ENCODE peak calls at places on chromosomes 4 and X, in five cellular contexts. B, V, E, T and U are unnamed samples.

GRCh38 chrX:1202251-1202650 is 10.2 kb downstream of the CRLF2 start:
- DNase-seq in B (no peak), V (no peak), E (no peak), T (no peak), U (no peak)

GRCh38 chr4:139866270-139866962 is 200.8 kb downstream of the MGST2 start:
- DNase-seq in B (no peak), V (no peak), E (no peak), T (no peak), U (no peak)

GRCh38 chr4:149047368-149047767 is 605.2 kb upstream of the NR3C2 start:
- DNase-seq in B (no peak), V (no peak), E (peak), T (no peak), U (no peak)

GRCh38 chr4:177442623-177443155 is 452 bp upstream of the AGA start:
- DNase-seq in B (peak), V (peak), E (no peak), T (no peak), U (no peak)

GRCh38 chr4:186074189-186074588 is 5.2 kb downstream of the TLR3 start:
- DNase-seq in B (no peak), V (no peak), E (no peak), T (no peak), U (no peak)

GRCh38 chr4:110049951-110050925 is 137.6 kb downstream of the EGF start:
- DNase-seq in B (peak), V (peak), E (peak), T (peak), U (peak)

GRCh38 chr4:52949336-52949735 is 87.2 kb downstream of the RASL11B start:
- DNase-seq in B (no peak), V (no peak), E (no peak), T (no peak), U (no peak)

GRCh38 chr4:22483551-22483981 is 32.3 kb downstream of the ADGRA3 start:
- DNase-seq in B (no peak), V (no peak), E (peak), T (no peak), U (peak)

GRCh38 chrX:132480581-132481203 is 8.1 kb downstream of the MBNL3 start:
- DNase-seq in B (peak), V (no peak), E (peak), T (peak), U (no peak)

GRCh38 chrX:127519323-127519722 is 532.9 kb downstream of the ACTRT1 start:
- DNase-seq in B (no peak), V (no peak), E (no peak), T (no peak), U (no peak)

GRCh38 chrX:132001127-132001526 is 22.0 kb upstream of the STK26 start:
- DNase-seq in B (no peak), V (no peak), E (no peak), T (no peak), U (no peak)

GRCh38 chrX:133215747-133216146 is 2.4 kb downstream of the TFDP3 start:
- DNase-seq in B (no peak), V (no peak), E (no peak), T (no peak), U (no peak)

GRCh38 chr4:38868055-38868965 is 704 bp downstream of the FAM114A1 start:
- DNase-seq in B (no peak), V (peak), E (peak), T (no peak), U (no peak)

GRCh38 chrX:117969337-117969736 is 147.3 kb downstream of the KLHL13 start:
- DNase-seq in B (no peak), V (no peak), E (no peak), T (no peak), U (no peak)

GRCh38 chr4:102196221-102196620 is 149.1 kb downstream of the SLC39A8 start:
- DNase-seq in B (no peak), V (no peak), E (no peak), T (no peak), U (peak)

GRCh38 chrX:115591856-115592842 is 31.2 kb downstream of the PLS3 start:
- DNase-seq in B (no peak), V (no peak), E (no peak), T (no peak), U (no peak)

GRCh38 chr4:52173470-52174055 is 122.5 kb downstream of the SPATA18 start:
- DNase-seq in B (no peak), V (peak), E (no peak), T (no peak), U (no peak)